ENCODE peak calls at places on chromosome 1, in five cellular contexts. N, U, M, R and E are unnamed samples.

GRCh38 chr1:168561989-168562388 is 14.4 kb upstream of the XCL1 start:
- DNase-seq in M (no peak), U (no peak), R (no peak), N (no peak), E (no peak)

GRCh38 chr1:244367399-244368114 is 84.2 kb downstream of the ADSS2 start:
- DNase-seq in N (no peak), U (no peak), M (no peak), R (no peak), E (no peak)

GRCh38 chr1:152347116-152347728 is 12.6 kb downstream of the FLG2 start:
- DNase-seq in U (peak), M (peak), R (peak), N (peak), E (peak)

GRCh38 chr1:226656601-226657277 is 82.3 kb downstream of the ITPKB start:
- DNase-seq in M (peak), R (no peak), U (peak), N (no peak), E (peak)

GRCh38 chr1:4171480-4172450 is 271.7 kb upstream of the C1orf174 start:
- DNase-seq in U (no peak), M (no peak), N (peak), R (peak), E (no peak)

GRCh38 chr1:198125995-198126758 is 30.6 kb upstream of the NEK7 start:
- DNase-seq in U (no peak), R (no peak), N (no peak), M (no peak), E (no peak)

GRCh38 chr1:68199603-68200002 is 32.7 kb downstream of the WLS start:
- DNase-seq in R (no peak), M (peak), N (no peak), U (no peak), E (no peak)

GRCh38 chr1:232634086-232634485 is 4.2 kb upstream of the SIPA1L2 start:
- DNase-seq in U (no peak), R (no peak), N (no peak), M (no peak), E (no peak)

GRCh38 chr1:1753607-1754005 is 24.7 kb downstream of the NADK start:
- DNase-seq in N (no peak), U (no peak), M (no peak), R (no peak), E (no peak)

GRCh38 chr1:51924455-51924854 is 45.9 kb upstream of the NRDC start:
- DNase-seq in R (no peak), N (no peak), M (no peak), U (no peak), E (no peak)

GRCh38 chr1:54255026-54255425 is 55.1 kb downstream of the MRPL37 start:
- DNase-seq in U (no peak), M (no peak), R (no peak), N (no peak), E (no peak)

GRCh38 chr1:155646307-155646706 is 36.3 kb downstream of the MSTO1 start:
- DNase-seq in U (no peak), N (no peak), R (no peak), M (peak), E (no peak)

GRCh38 chr1:171743014-171743870 is 1.4 kb upstream of the VAMP4 start:
- DNase-seq in M (no peak), N (no peak), U (no peak), R (no peak), E (no peak)

GRCh38 chr1:193525917-193526710 is 339.7 kb upstream of the B3GALT2 start:
- DNase-seq in R (no peak), N (no peak), M (no peak), U (no peak), E (no peak)

GRCh38 chr1:117534995-117535467 is 70.8 kb upstream of the TENT5C start:
- DNase-seq in U (peak), N (peak), R (peak), M (peak), E (peak)

GRCh38 chr1:226651732-226652105 is 87.4 kb downstream of the ITPKB start:
- DNase-seq in R (no peak), U (no peak), M (no peak), N (no peak), E (no peak)

GRCh38 chr1:19772053-19772452 is 27.7 kb downstream of the TMCO4 start:
- DNase-seq in N (no peak), M (no peak), U (no peak), R (no peak), E (no peak)

GRCh38 chr1:109802901-109803561 is 39.3 kb upstream of the EPS8L3 start:
- DNase-seq in U (no peak), M (no peak), R (no peak), N (no peak), E (no peak)

GRCh38 chr1:41411229-41411628 is 50.0 kb downstream of the FOXO6 start:
- DNase-seq in U (no peak), M (no peak), R (no peak), N (no peak), E (no peak)

GRCh38 chr1:219113261-219113660 is 60.4 kb upstream of the LYPLAL1 start:
- DNase-seq in N (no peak), M (no peak), R (no peak), U (no peak), E (no peak)

GRCh38 chr1:33347650-33347992 is 26.7 kb upstream of the A3GALT2 start:
- DNase-seq in M (peak), R (no peak), N (no peak), U (no peak), E (no peak)